ENCODE peak calls at places on chromosome 6, in nine cellular contexts. T is fibroblast of lung, Y is astrocyte, R is HCT116, F is IMR-90, Q is GM23338, Z is H9, N is PC-9, B is A549. J is an unnamed sample.

GRCh38 chr6:118934461-118935330 is at the start of gene MCM9:
- DNase-seq in T (peak; percentile 85), Y (peak; percentile 70), R (peak; percentile 68), F (peak; percentile 77), Q (peak; percentile 97), Z (peak; percentile 95), N (peak; percentile 81), B (peak; percentile 76), J (peak; percentile 82)

GRCh38 chr6:155186052-155186658 is 77.7 kb upstream of the CLDN20 start:
- DNase-seq in T (peak; percentile 30), Y (peak; percentile 11), R (no peak), F (peak; percentile 23), Q (peak; percentile 41), Z (peak; percentile 41), N (no peak), B (no peak), J (peak; percentile 60)

GRCh38 chr6:44514085-44514484 is 126.6 kb downstream of the CDC5L start:
- DNase-seq in T (no peak), Y (no peak), R (no peak), F (no peak), Q (no peak), Z (no peak), N (no peak), B (no peak), J (no peak)

GRCh38 chr6:37930288-37931075 is 111.0 kb downstream of the ZFAND3 start:
- DNase-seq in T (no peak), Y (no peak), R (no peak), F (no peak), Q (no peak), Z (no peak), N (no peak), B (no peak), J (no peak)

GRCh38 chr6:136077834-136078576 is 172.1 kb downstream of the MTFR2 start:
- DNase-seq in T (peak; percentile 99), Y (peak; percentile 99), R (no peak), F (peak; percentile 96), Q (no peak), Z (no peak), N (no peak), B (no peak), J (peak; percentile 60)

GRCh38 chr6:166998256-166999144 is 697 bp upstream of the CEP43 start:
- DNase-seq in T (no peak), Y (no peak), R (no peak), F (no peak), Q (peak; percentile 60), Z (peak; percentile 46), N (no peak), B (peak; percentile 2), J (peak; percentile 24)

GRCh38 chr6:36973190-36973589 is 12.8 kb downstream of the MTCH1 start:
- DNase-seq in T (no peak), Y (no peak), R (no peak), F (no peak), Q (no peak), Z (no peak), N (no peak), B (no peak), J (no peak)

GRCh38 chr6:110542311-110543024 is 66.1 kb upstream of the SLC22A16 start:
- DNase-seq in T (no peak), Y (no peak), R (no peak), F (no peak), Q (no peak), Z (no peak), N (no peak), B (no peak), J (no peak)

GRCh38 chr6:135329851-135330803 is 149.0 kb downstream of the MYB start:
- DNase-seq in T (peak; percentile 41), Y (peak; percentile 32), R (no peak), F (no peak), Q (no peak), Z (no peak), N (no peak), B (no peak), J (no peak)

GRCh38 chr6:2231438-2231837 is 14.0 kb downstream of the GMDS start:
- DNase-seq in T (peak; percentile 72), Y (peak; percentile 60), R (no peak), F (peak; percentile 18), Q (no peak), Z (no peak), N (no peak), B (no peak), J (no peak)

GRCh38 chr6:55545791-55546190 is 33.2 kb downstream of the HMGCLL1 start:
- DNase-seq in T (no peak), Y (no peak), R (no peak), F (no peak), Q (no peak), Z (no peak), N (no peak), B (no peak), J (no peak)

GRCh38 chr6:55536579-55536978 is 42.4 kb downstream of the HMGCLL1 start:
- DNase-seq in T (no peak), Y (no peak), R (no peak), F (no peak), Q (no peak), Z (no peak), N (no peak), B (no peak), J (no peak)

GRCh38 chr6:55543633-55544309 is 35.2 kb downstream of the HMGCLL1 start:
- DNase-seq in T (no peak), Y (no peak), R (no peak), F (no peak), Q (peak; percentile 64), Z (peak; percentile 27), N (no peak), B (peak; percentile 7), J (no peak)

DNA sequence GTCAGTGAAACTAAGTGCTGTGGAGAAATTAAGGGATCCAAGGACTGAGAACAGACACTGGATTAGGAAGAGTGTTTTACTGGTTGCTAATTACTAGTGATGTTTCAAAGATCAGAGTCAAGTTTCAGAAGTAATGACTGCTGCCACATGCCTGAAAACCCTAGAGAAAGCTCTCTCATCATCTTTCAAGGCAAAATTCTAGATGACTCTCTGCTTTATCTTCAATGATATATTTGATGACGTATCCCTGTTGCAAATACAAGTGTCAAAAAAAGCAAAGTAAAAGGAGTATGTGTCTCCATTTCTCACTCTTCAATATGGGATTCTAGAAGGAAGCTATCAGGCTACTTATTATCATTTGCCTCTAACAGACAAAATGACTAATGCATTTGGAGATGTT is 38.0 kb downstream of the HMGCLL1 start:
- DNase-seq in T (no peak), Y (no peak), R (no peak), F (no peak), Q (no peak), Z (no peak), N (no peak), B (no peak), J (no peak)
- H3K4me2 ChIP-seq in T (no peak overlapping the region), Y (no peak overlapping the region), R (no peak overlapping the region), F (no peak overlapping the region), Q (no peak overlapping the region), Z (no peak overlapping the region), N (no peak overlapping the region), B (no peak overlapping the region), J (no peak overlapping the region)

DNA sequence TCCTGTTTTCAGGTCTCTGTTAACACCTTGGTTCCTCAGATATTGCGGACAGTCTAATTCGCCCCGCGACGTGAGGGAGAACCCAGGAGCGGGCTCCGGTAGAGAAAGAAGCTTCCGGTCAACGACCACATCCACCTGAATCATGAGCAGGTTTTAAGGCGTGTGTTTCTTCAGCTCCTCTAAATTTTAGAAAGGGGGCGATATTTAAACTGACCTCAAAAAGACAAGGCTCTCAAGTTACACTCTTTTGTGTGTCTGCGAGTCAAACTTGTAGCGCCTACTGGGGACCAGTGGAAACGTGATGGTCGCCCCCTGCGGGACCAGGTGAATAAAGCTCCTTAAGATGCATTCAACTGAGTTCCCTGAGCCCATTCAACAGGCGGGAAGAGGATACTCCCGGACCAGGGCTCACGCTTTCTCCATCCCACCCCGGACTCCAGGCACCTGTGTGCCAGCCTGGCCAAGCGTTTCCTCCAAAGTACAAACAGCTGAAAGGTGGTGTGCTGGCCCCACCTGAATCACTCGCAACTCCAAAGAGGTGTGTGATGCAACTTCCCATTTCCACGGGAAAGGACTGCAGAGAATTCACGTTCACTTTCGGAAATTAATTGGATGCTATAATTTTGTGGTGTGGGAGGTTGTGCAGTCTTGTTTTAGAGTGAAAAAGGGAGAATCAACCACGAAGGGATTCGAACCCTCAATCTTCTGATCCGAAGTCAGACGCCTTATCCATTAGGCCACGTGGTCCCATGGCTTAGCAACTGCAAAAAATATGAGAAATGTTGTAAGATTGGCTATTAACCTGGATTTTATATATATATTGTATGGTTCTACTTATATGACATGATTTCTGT is 17.0 kb downstream of the GPX5 start:
- DNase-seq in T (peak; percentile 87), Y (peak; percentile 84), R (peak; percentile 90), F (peak; percentile 91), Q (peak; percentile 98), Z (peak; percentile 97), N (peak; percentile 80), B (peak; percentile 93), J (peak; percentile 95)
- TF ChIP-seq CTCF in T (peak; percentile 46), Y (peak; percentile 39), R (peak; percentile 85), F (peak; percentile 35), Q (peak; percentile 75), Z (peak; percentile 86), N (peak; percentile 73), B (peak; percentile 60), J (peak; percentile 59)

DNA sequence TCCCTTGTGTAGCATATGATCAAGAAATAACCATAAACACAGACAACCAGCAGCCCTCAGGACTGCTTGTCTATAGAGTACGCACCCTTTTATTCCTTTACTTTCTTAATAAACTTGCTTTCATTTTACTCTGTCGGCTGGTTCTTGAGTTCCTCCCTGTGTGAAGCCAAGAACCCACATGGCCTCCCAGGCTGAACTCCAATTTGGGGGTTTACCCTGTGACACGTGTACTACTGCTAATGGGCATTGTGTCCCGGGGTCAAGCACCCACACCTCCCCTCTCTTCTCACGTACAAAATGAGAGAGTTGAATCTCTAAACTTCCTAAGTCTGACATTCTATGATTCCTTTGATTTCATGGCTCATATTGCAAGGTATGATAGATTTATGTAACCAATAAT is 9.9 kb downstream of the LAMA4 start:
- DNase-seq in T (no peak), Y (no peak), R (no peak), F (no peak), Q (no peak), Z (no peak), N (no peak), B (no peak), J (no peak)
- H3K4me2 ChIP-seq in T (peak overlapping the region; percentile 2), Y (peak overlapping the region; percentile 68), R (no peak overlapping the region), F (peak overlapping the region; percentile 86), Q (peak overlapping the region; percentile 44), Z (no peak overlapping the region), N (peak overlapping the region; percentile 59), B (no peak overlapping the region), J (peak overlapping the region; percentile 5)

GRCh38 chr6:33739611-33740010 is 7.1 kb downstream of the IP6K3 start:
- DNase-seq in T (no peak), Y (no peak), R (no peak), F (no peak), Q (no peak), Z (no peak), N (no peak), B (no peak), J (no peak)

GRCh38 chr6:33735201-33735600 is 11.5 kb downstream of the IP6K3 start:
- DNase-seq in T (no peak), Y (no peak), R (no peak), F (no peak), Q (no peak), Z (no peak), N (no peak), B (no peak), J (no peak)

GRCh38 chr6:33738879-33739278 is 7.8 kb downstream of the IP6K3 start:
- DNase-seq in T (no peak), Y (no peak), R (no peak), F (no peak), Q (no peak), Z (no peak), N (no peak), B (no peak), J (no peak)

GRCh38 chr6:33738153-33738552 is 8.6 kb downstream of the IP6K3 start:
- DNase-seq in T (no peak), Y (no peak), R (no peak), F (no peak), Q (no peak), Z (no peak), N (no peak), B (no peak), J (no peak)

GRCh38 chr6:33737267-33738026 is 9.3 kb downstream of the IP6K3 start:
- DNase-seq in T (no peak), Y (no peak), R (no peak), F (no peak), Q (no peak), Z (no peak), N (no peak), B (no peak), J (no peak)
- TF ChIP-seq CTCF in T (no peak), Y (no peak), R (no peak), F (no peak), Q (no peak), Z (no peak), N (no peak), B (no peak), J (no peak)